ENCODE peak calls at places on chromosome 13, in four cellular contexts. Q is GM12878, B is K562, G is HepG2. D is an unnamed sample.

GRCh38 chr13:44668707-44669106 is 92.6 kb upstream of the TSC22D1 start:
- DNase-seq in B (no peak), G (no peak), Q (no peak), D (no peak)

GRCh38 chr13:113468461-113469147 is 15.3 kb upstream of the ADPRHL1 start:
- DNase-seq in G (no peak), Q (no peak), B (no peak), D (no peak)

GRCh38 chr13:113632706-113633484 is 25.1 kb downstream of the ATP4B start:
- DNase-seq in G (no peak), B (no peak), Q (no peak), D (no peak)

GRCh38 chr13:73715114-73715909 is 418.9 kb downstream of the KLF12 start:
- DNase-seq in Q (peak), B (no peak), G (no peak), D (no peak)

GRCh38 chr13:32904271-32904670 is 112.0 kb upstream of the KL start:
- DNase-seq in B (no peak), Q (no peak), G (no peak), D (no peak)

GRCh38 chr13:46899801-46900200 is 2.9 kb upstream of the HTR2A start:
- DNase-seq in B (no peak), G (no peak), Q (no peak), D (no peak)

GRCh38 chr13:43786766-43787517 is at the start of gene ENOX1:
- DNase-seq in B (no peak), Q (no peak), G (no peak), D (peak)

GRCh38 chr13:114099918-114100445 is 32.4 kb downstream of the RASA3 start:
- DNase-seq in G (peak), B (no peak), Q (no peak), D (no peak)

GRCh38 chr13:79775830-79776229 is 294.9 kb downstream of the NDFIP2 start:
- DNase-seq in G (peak), Q (no peak), B (no peak), D (no peak)

GRCh38 chr13:57787058-57787791 is 155.7 kb downstream of the PCDH17 start:
- DNase-seq in G (no peak), B (no peak), Q (no peak), D (peak)

GRCh38 chr13:44312898-44313551 is 60.6 kb upstream of the SERP2 start:
- DNase-seq in G (peak), Q (no peak), B (no peak), D (no peak)

GRCh38 chr13:29861694-29862110 is 11.3 kb upstream of the UBL3 start:
- DNase-seq in Q (no peak), G (peak), B (no peak), D (no peak)

GRCh38 chr13:76854894-76855293 is 31.3 kb downstream of the KCTD12 start:
- DNase-seq in Q (no peak), G (no peak), B (no peak), D (no peak)

GRCh38 chr13:45674908-45675307 is 27.2 kb upstream of the CBY2 start:
- DNase-seq in B (no peak), Q (no peak), G (no peak), D (no peak)

GRCh38 chr13:59542303-59542702 is 621.4 kb downstream of the DIAPH3 start:
- DNase-seq in B (no peak), G (no peak), Q (no peak), D (no peak)

GRCh38 chr13:94343243-94343585 is 136.3 kb downstream of the DCT start:
- DNase-seq in Q (no peak), B (no peak), G (no peak), D (no peak)

GRCh38 chr13:113096052-113096744 is 9.4 kb upstream of the F7 start:
- DNase-seq in G (no peak), B (no peak), Q (no peak), D (no peak)

GRCh38 chr13:44155422-44156293 is 218.0 kb upstream of the SERP2 start:
- DNase-seq in Q (no peak), G (no peak), B (peak), D (no peak)

GRCh38 chr13:36163809-36164308 is 32.7 kb upstream of the DCLK1 start:
- DNase-seq in G (no peak), B (no peak), Q (no peak), D (no peak)

GRCh38 chr13:30346159-30346788 is 38.9 kb upstream of the KATNAL1 start:
- DNase-seq in B (no peak), G (no peak), Q (peak), D (no peak)

DNA sequence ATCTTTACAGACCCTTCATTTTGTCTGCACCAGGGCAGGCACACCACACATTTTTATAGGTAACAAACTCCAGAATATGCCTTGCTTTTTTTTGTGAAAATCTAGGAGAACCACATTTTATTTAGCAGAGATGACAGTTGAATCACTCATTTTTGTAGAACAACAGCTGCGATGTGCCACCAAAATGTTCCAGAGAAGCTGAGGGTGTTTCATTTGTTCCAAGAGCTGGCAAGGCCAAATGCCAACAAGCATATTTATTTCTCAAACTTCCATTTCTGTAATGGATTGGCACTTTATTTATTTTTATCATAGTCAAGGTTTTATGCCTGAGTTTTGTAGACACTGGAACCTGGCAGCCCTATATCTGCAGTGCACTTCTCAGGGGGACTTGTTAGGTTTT is 10.4 kb downstream of the OLFM4 start:
- DNase-seq in B (no peak), G (no peak), Q (no peak), D (no peak)
- TF ChIP-seq ATF3 in B (no peak), G (no peak), Q (no peak), D (no peak)

GRCh38 chr13:84843368-84843767 is 955.9 kb downstream of the SLITRK6 start:
- DNase-seq in B (no peak), Q (no peak), G (no peak), D (no peak)

GRCh38 chr13:84845875-84846619 is 953.2 kb downstream of the SLITRK6 start:
- DNase-seq in B (no peak), G (no peak), Q (no peak), D (no peak)

GRCh38 chr13:84847107-84847506 is 952.1 kb downstream of the SLITRK6 start:
- DNase-seq in G (no peak), Q (no peak), B (no peak), D (no peak)

GRCh38 chr13:84844473-84844872 is 954.7 kb downstream of the SLITRK6 start:
- DNase-seq in B (no peak), Q (no peak), G (peak), D (no peak)
- TF ChIP-seq GABPA in B (no peak), Q (no peak), G (no peak), D (no peak)

DNA sequence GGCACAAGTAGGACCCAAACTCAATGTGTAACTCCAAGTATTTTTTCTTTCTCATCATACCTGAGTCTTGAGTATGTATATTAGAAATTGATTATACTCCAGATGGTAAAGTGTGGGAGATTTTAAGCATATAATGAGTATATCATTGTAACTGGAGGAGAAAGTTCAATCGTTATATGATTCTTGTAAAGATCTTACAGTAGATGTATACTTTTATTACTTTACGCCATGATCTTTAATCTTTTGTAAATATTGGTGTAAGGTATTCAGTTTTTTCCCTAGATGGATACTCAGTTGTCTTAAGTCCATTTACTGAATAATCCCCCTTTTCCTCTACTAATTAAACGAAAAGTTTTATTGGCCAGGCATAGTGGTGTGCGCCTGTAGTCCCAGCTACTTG is 25.2 kb downstream of the PAN3 start:
- DNase-seq in G (no peak), B (no peak), Q (no peak), D (no peak)
- TF ChIP-seq ATF3 in G (no peak), B (no peak), Q (no peak), D (no peak)

GRCh38 chr13:74974234-74974879 is 507.6 kb downstream of the TBC1D4 start:
- DNase-seq in B (no peak), Q (no peak), G (no peak), D (no peak)

GRCh38 chr13:74978596-74978995 is 503.4 kb downstream of the TBC1D4 start:
- DNase-seq in B (no peak), Q (no peak), G (no peak), D (no peak)

GRCh38 chr13:74977498-74977897 is 504.5 kb downstream of the TBC1D4 start:
- DNase-seq in B (no peak), Q (no peak), G (no peak), D (no peak)

GRCh38 chr13:74975122-74975521 is 506.8 kb downstream of the TBC1D4 start:
- DNase-seq in B (no peak), G (no peak), Q (no peak), D (no peak)

DNA sequence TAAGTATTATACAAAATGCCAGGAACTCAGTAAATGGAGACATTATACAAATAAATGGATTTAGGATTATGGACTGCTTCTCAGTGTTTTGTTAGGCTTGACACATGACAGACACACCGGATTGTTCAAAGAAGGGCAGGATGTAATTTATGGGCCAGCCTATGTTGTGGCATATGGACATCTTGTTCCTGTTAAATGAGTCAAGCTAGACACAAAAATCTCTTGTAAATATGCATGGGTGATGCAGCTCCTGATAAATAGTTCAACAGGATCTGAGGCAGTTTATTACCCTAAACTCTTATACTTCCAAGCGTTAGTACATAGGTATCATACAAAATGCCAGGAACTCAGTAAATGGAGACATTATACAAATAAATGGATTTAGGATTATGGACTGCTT is 502.3 kb downstream of the TBC1D4 start:
- DNase-seq in G (no peak), B (no peak), Q (no peak), D (no peak)
- TF ChIP-seq GABPA in G (no peak), B (no peak), Q (no peak), D (no peak)

GRCh38 chr13:21884299-21884878 is 213.5 kb downstream of the FGF9 start:
- DNase-seq in G (no peak), Q (no peak), B (no peak), D (no peak)
- TF ChIP-seq ATF3 in G (no peak), Q (no peak), B (no peak), D (no peak)

GRCh38 chr13:39385621-39386231 is 217.3 kb downstream of the LHFPL6 start:
- DNase-seq in G (no peak), B (no peak), Q (no peak), D (no peak)
- TF ChIP-seq GABPA in G (no peak), B (no peak), Q (no peak), D (no peak)

DNA sequence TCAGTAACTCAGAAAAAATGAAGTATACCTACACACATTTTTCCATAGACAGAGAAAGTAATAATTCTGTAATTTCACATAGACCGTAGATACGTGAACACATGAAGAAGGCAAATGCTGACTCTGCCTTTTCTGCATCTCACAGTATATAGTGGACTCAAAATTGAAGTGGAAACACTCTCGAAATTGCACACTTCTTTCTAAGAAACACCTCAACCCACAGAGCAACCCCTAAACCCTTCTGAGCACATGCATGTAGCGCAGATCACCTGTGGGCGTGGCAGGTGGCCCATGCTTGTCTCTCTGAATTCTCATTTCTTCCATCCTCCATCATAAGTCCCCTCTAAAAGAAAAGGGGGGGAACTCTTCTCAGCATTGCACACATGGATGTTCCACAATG is 34.7 kb downstream of the COL4A1 start:
- DNase-seq in Q (no peak), B (no peak), G (no peak), D (no peak)
- TF ChIP-seq ATF3 in Q (no peak), B (no peak), G (no peak), D (no peak)

GRCh38 chr13:71699342-71699741 is 167.7 kb downstream of the DACH1 start:
- DNase-seq in B (no peak), Q (no peak), G (no peak), D (no peak)

GRCh38 chr13:71695662-71696061 is 171.3 kb downstream of the DACH1 start:
- DNase-seq in G (no peak), B (no peak), Q (no peak), D (no peak)
- TF ChIP-seq GABPA in G (no peak), B (no peak), Q (no peak), D (no peak)

DNA sequence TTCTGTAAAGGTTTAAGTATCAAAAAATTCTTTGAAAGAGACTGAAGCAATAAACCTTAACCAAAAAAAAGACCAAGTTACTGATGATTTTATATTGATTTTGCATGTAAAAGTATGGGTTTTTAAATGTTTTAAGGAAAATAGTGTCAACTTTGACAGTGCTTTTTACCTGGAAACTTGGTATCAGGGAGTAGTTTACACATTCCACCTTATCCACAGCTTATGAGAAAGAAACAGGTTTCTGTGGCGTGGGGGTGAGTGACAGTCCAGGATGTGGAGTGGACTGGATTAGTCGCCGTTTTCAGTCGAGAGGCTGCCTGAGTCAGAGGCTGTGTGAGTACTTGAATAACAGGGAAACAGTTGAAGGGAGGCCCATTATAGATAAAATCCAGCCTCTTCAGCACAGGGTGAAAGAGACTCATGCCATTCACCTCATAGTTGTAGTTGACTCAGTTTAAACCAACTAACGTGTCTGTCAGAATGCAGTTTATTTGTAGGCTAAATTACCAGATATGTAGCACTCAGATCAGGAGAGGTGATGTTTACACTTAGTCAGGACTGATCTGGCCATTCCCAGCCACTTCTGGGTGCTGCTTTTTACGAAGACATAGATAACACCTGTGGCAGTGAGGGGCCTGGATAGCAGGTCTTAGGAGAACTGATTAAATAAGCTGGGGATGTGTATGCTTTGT is 595 bp upstream of the GPR183 start:
- DNase-seq in Q (no peak), B (no peak), G (no peak), D (no peak)
- TF ChIP-seq ATF3 in Q (no peak), B (no peak), G (no peak), D (no peak)

DNA sequence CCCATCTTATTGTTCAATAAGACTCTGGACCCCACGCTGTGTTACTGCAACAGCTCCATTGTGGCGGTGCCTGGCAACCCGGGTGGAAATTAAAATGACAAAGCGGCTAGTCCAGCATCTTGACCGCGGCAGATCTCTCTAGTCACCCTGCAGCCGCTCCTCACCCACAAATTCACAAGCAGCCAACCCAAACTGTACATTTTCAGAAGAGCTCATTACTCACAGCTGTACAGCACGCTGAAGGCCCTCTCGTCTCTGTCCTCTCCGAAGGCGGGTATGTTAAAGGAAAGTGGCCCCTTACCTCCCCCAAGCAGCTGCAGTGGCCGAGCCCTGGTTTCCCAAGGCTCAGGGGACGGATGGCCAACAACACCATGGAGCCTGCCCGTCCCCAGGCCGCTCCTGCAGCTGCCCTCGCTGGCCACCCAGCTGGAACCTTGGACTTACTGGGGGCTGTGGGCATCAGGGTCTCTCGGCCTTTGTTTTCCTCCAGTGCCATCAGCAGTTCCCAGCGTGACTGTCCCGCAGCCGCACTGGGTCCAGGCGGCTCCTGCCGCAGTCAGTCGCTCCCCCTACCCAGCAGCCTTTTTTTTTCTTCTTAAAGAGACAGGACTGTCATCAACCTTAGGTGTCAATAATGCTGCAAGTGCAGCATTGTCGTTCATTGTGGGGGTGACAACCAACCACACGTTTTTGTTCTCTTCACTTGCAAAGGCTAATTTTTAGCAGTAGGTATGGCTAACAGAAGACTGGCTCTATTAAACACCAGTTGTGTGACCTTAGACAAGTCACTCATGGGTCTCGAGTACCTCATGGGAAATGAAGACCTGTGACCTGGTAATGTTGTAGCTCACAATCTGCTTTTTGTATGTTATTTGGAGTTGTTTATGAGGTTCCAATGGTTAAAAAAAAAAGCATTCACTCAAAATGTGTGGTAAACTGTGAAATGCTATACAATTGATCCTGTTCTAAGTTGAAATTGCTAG is at the start of gene SACS:
- DNase-seq in Q (no peak), B (no peak), G (no peak), D (peak)
- TF ChIP-seq GABPA in Q (no peak), B (no peak), G (no peak), D (no peak)